ENCODE peak calls at places on chromosomes 3 and 15, in five cellular contexts. J, T, P, O and S are unnamed samples.

GRCh38 chr3:170128259-170128976 is 53.1 kb downstream of the PHC3 start:
- DNase-seq in P (no peak), O (no peak), J (no peak), T (no peak), S (no peak)

GRCh38 chr15:98483575-98484130 is 164.7 kb upstream of the IGF1R start:
- DNase-seq in J (no peak), P (no peak), T (no peak), O (no peak), S (no peak)

GRCh38 chr3:146217324-146217723 is 33.6 kb downstream of the PLSCR4 start:
- DNase-seq in T (no peak), J (no peak), P (no peak), O (no peak), S (no peak)

GRCh38 chr15:71790081-71790480 is 20.3 kb upstream of the NR2E3 start:
- DNase-seq in P (no peak), O (no peak), T (peak; percentile 32), J (no peak), S (no peak)

GRCh38 chr3:38640661-38641441 is 8.6 kb downstream of the SCN5A start:
- DNase-seq in P (no peak), T (peak; percentile 58), O (no peak), J (no peak), S (no peak)

GRCh38 chr15:70196314-70197291 is 98.9 kb upstream of the TLE3 start:
- DNase-seq in O (no peak), J (no peak), P (peak; percentile 4), T (peak; percentile 94), S (no peak)

GRCh38 chr3:50665603-50666115 is 9.1 kb upstream of the DOCK3 start:
- DNase-seq in T (peak; percentile 73), J (no peak), P (no peak), O (no peak), S (no peak)

GRCh38 chr3:18501679-18502343 is 76.7 kb upstream of the SATB1 start:
- DNase-seq in O (no peak), P (no peak), T (no peak), J (no peak), S (no peak)

GRCh38 chr3:57755368-57756021 is 614 bp upstream of the SLMAP start:
- DNase-seq in P (no peak), T (no peak), J (no peak), O (no peak), S (peak; percentile 64)

GRCh38 chr3:128496602-128497304 is 3.8 kb upstream of the GATA2 start:
- DNase-seq in T (peak; percentile 84), J (no peak), P (no peak), O (no peak), S (no peak)

GRCh38 chr15:57354436-57355123 is 21.7 kb upstream of the CGNL1 start:
- DNase-seq in T (no peak), O (no peak), P (no peak), J (no peak), S (no peak)

GRCh38 chr15:71114887-71115566 is at the start of gene THSD4:
- DNase-seq in P (peak; percentile 38), O (peak; percentile 25), J (no peak), T (peak; percentile 92), S (peak; percentile 2)

GRCh38 chr3:192884831-192885356 is 32.8 kb downstream of the MB21D2 start:
- DNase-seq in O (no peak), T (no peak), P (no peak), J (no peak), S (no peak)

GRCh38 chr15:66108483-66109270 is 144.9 kb downstream of the MEGF11 start:
- DNase-seq in P (no peak), J (no peak), T (no peak), O (no peak), S (no peak)

GRCh38 chr3:178900244-178900643 is 171.4 kb downstream of the ZMAT3 start:
- DNase-seq in P (no peak), O (no peak), T (no peak), J (no peak), S (no peak)